ENCODE peak calls at places on chromosome 1, in nine cellular contexts. L is cardiac muscle cell, W is keratinocyte, H is pancreas, V is nephron progenitor cell, A is AG04450, X is body of pancreas, O is transverse colon, Y is astrocyte of the spinal cord. I is an unnamed sample.

GRCh38 chr1:39981957-39982356 is 27.0 kb downstream of the MFSD2A start:
- DNase-seq in W (no peak), O (peak; percentile 15), L (peak; percentile 82), A (peak; percentile 71), H (no peak), X (no peak), Y (peak; percentile 84), V (no peak), I (no peak)

GRCh38 chr1:165924096-165924495 is 96.7 kb downstream of the UCK2 start:
- DNase-seq in W (no peak), X (no peak), H (no peak), Y (no peak), V (no peak), L (peak; percentile 71), A (no peak), O (no peak), I (no peak)

GRCh38 chr1:94061513-94062443 is 59.2 kb downstream of the ABCA4 start:
- DNase-seq in O (peak; percentile 65), W (no peak), V (peak; percentile 70), X (peak; percentile 85), H (peak; percentile 56), L (peak; percentile 89), A (peak; percentile 57), Y (peak; percentile 83), I (no peak)

GRCh38 chr1:36099681-36100341 is 11.1 kb downstream of the ADPRS start:
- DNase-seq in O (peak; percentile 84), A (peak; percentile 45), W (no peak), Y (peak; percentile 76), L (peak; percentile 82), X (peak; percentile 86), H (peak; percentile 81), V (peak; percentile 91), I (peak; percentile 85)

GRCh38 chr1:113808450-113809195 is 3.7 kb downstream of the RSBN1 start:
- DNase-seq in Y (no peak), O (peak; percentile 12), A (no peak), X (no peak), V (no peak), W (no peak), H (no peak), L (no peak), I (no peak)

GRCh38 chr1:91569411-91570104 is 68.9 kb downstream of the CDC7 start:
- DNase-seq in Y (peak; percentile 83), X (peak; percentile 32), L (peak; percentile 90), W (peak; percentile 61), O (peak; percentile 55), A (peak; percentile 67), H (no peak), V (no peak), I (no peak)

GRCh38 chr1:205750683-205751651 is 985 bp upstream of the NUCKS1 start:
- DNase-seq in W (no peak), Y (no peak), X (no peak), L (no peak), V (no peak), A (no peak), H (no peak), O (no peak), I (no peak)

GRCh38 chr1:31381394-31382287 is 8.8 kb upstream of the FABP3 start:
- DNase-seq in W (no peak), X (no peak), Y (no peak), V (no peak), O (peak; percentile 75), H (no peak), A (no peak), L (peak; percentile 22), I (no peak)

GRCh38 chr1:7983086-7983778 is 21.7 kb downstream of the PARK7 start:
- DNase-seq in O (no peak), Y (no peak), A (no peak), W (no peak), L (no peak), V (no peak), X (no peak), H (no peak), I (no peak)

GRCh38 chr1:40450491-40451237 is 388 bp downstream of the ZFP69B start:
- DNase-seq in V (peak; percentile 4), O (peak; percentile 33), H (peak; percentile 38), L (peak; percentile 62), W (no peak), X (peak; percentile 39), A (peak; percentile 45), Y (peak; percentile 76), I (no peak)

GRCh38 chr1:207828485-207829158 is 76.8 kb downstream of the CD46 start:
- DNase-seq in H (no peak), W (peak; percentile 58), X (peak; percentile 85), O (peak; percentile 84), Y (peak; percentile 87), A (peak; percentile 64), L (peak; percentile 91), V (peak; percentile 52), I (no peak)

GRCh38 chr1:159918041-159918917 is 7.0 kb downstream of the TAGLN2 start:
- DNase-seq in X (no peak), A (no peak), Y (no peak), L (no peak), W (no peak), V (no peak), H (no peak), O (no peak), I (no peak)

GRCh38 chr1:159917533-159917932 is 7.8 kb downstream of the TAGLN2 start:
- DNase-seq in W (no peak), V (no peak), H (peak; percentile 59), X (peak; percentile 56), L (no peak), Y (no peak), A (no peak), O (peak; percentile 38), I (no peak)

GRCh38 chr1:159915571-159916239 is 9.6 kb downstream of the TAGLN2 start:
- DNase-seq in X (no peak), L (no peak), A (no peak), H (no peak), W (no peak), Y (no peak), O (no peak), V (no peak), I (no peak)

GRCh38 chr1:159914252-159915018 is 10.9 kb downstream of the TAGLN2 start:
- DNase-seq in O (no peak), L (no peak), V (no peak), W (no peak), A (no peak), Y (no peak), H (no peak), X (no peak), I (no peak)

GRCh38 chr1:159916240-159917051 is 8.9 kb downstream of the TAGLN2 start:
- DNase-seq in H (peak; percentile 56), X (peak; percentile 58), Y (peak; percentile 67), L (peak; percentile 95), V (no peak), A (no peak), W (no peak), O (no peak), I (no peak)
- TF ChIP-seq CTCF in H (no peak), X (no peak), Y (no peak), L (no peak), V (no peak), A (no peak), W (no peak), O (no peak), I (no peak)

DNA sequence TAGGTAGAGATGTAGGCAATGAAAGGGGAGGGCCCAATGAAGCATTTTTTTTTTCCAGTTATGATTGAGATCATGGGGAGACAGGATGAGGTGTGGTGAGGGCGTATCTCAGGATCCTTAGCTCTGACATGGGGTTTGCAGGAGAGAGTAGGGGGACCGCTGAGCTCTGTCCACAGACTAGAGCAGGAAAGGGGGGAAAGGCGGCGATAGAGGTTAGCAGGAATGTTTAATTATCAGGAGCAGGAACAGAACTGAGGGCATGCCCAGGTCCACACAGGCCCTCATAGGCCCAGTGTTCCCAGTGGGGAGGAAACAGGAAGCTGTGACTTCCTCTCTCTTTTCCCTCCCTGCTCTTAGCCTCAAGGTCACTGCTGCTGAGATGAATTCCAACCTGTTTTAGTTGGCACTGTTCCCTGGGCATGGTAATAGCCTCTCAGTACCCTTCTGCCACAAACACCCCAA is 876 bp upstream of the RXFP4 start:
- DNase-seq in L (peak; percentile 70), A (no peak), W (no peak), Y (peak; percentile 62), V (no peak), X (peak; percentile 71), H (no peak), O (peak; percentile 63), I (no peak)
- TF ChIP-seq CTCF in L (no peak), A (no peak), W (no peak), Y (no peak), V (no peak), X (no peak), H (no peak), O (no peak), I (no peak)

GRCh38 chr1:182035097-182035770 is 26.3 kb downstream of the ZNF648 start:
- DNase-seq in X (no peak), L (no peak), V (no peak), A (no peak), H (no peak), O (no peak), Y (no peak), W (no peak), I (no peak)
- TF ChIP-seq CTCF in X (no peak), L (no peak), V (no peak), A (no peak), H (no peak), O (no peak), Y (peak; percentile 8), W (peak; percentile 28), I (peak; percentile 55)

GRCh38 chr1:63537940-63538339 is 14.6 kb downstream of the EFCAB7 start:
- DNase-seq in Y (peak; percentile 21), L (peak; percentile 30), V (no peak), H (no peak), A (no peak), O (no peak), X (no peak), W (no peak), I (no peak)
- TF ChIP-seq CTCF in Y (peak; percentile 26), L (peak; percentile 42), V (peak; percentile 18), H (peak; percentile 14), A (peak; percentile 47), O (peak; percentile 33), X (peak; percentile 32), W (peak; percentile 20), I (peak; percentile 74)

DNA sequence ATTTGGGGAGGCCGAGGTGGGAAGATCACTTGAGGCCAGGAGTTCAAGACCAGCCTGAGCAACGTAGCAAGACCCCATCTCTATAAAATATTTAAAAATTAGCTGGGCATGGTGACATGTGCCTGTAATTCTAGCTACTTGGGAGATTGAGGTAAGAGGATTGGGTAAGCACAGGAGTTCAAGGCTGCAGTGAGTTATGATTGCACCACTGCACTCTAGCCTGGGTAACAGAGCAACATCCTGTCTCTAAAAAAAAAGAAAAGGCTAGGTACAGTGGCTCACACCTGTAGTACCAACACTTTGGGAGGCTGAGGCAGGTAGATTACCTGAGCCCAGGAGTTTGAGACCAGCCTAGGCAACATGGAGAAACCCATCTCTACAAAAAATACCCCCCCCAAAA is 35.7 kb upstream of the RCC1 start:
- DNase-seq in Y (no peak), H (no peak), L (no peak), A (no peak), O (no peak), W (no peak), V (no peak), X (no peak), I (no peak)
- TF ChIP-seq CTCF in Y (no peak), H (no peak), L (no peak), A (no peak), O (no peak), W (no peak), V (no peak), X (no peak), I (no peak)

I was measured in type B pancreatic cell.